ENCODE peak calls at places on chromosomes 2 and 18, in eight cellular contexts. One of them, this sample, is unnamed.

GRCh38 chr2:98359986-98360385 is 13.7 kb downstream of the CNGA3 start:
- DNase-seq in IMR-90: no peak
- DNase-seq in glutamatergic neuron: no peak
- DNase-seq in NT2/D1: no peak
- DNase-seq in astrocyte of the cerebellum: no peak
- DNase-seq in activated T-cell treated with anti-CD3 and anti-CD28 coated beads, Interleukin-2, amount 50 U/mL, for 24 hours: no peak
- DNase-seq in osteocyte: no peak
- DNase-seq in H4: no peak
- DNase-seq in this sample: no peak

GRCh38 chr2:65395621-65396347 is 36.6 kb downstream of the SPRED2 start:
- DNase-seq in NT2/D1: no peak
- DNase-seq in H4: no peak
- DNase-seq in IMR-90: no peak
- DNase-seq in astrocyte of the cerebellum: peak; percentile 45
- DNase-seq in activated T-cell treated with anti-CD3 and anti-CD28 coated beads, Interleukin-2, amount 50 U/mL, for 24 hours: no peak
- DNase-seq in glutamatergic neuron: no peak
- DNase-seq in osteocyte: no peak
- DNase-seq in this sample: no peak

GRCh38 chr2:120391905-120392665 is 46.1 kb downstream of the INHBB start:
- DNase-seq in osteocyte: peak; percentile 76
- DNase-seq in NT2/D1: no peak
- DNase-seq in IMR-90: no peak
- DNase-seq in activated T-cell treated with anti-CD3 and anti-CD28 coated beads, Interleukin-2, amount 50 U/mL, for 24 hours: peak; percentile 6
- DNase-seq in glutamatergic neuron: no peak
- DNase-seq in astrocyte of the cerebellum: no peak
- DNase-seq in H4: no peak
- DNase-seq in this sample: peak; percentile 36

GRCh38 chr2:238726670-238727584 is 121.0 kb upstream of the TWIST2 start:
- DNase-seq in H4: no peak
- DNase-seq in glutamatergic neuron: no peak
- DNase-seq in IMR-90: no peak
- DNase-seq in osteocyte: no peak
- DNase-seq in activated T-cell treated with anti-CD3 and anti-CD28 coated beads, Interleukin-2, amount 50 U/mL, for 24 hours: no peak
- DNase-seq in astrocyte of the cerebellum: no peak
- DNase-seq in NT2/D1: no peak
- DNase-seq in this sample: no peak

GRCh38 chr2:201452856-201453643 is 1.5 kb downstream of the STRADB start:
- DNase-seq in H4: no peak
- DNase-seq in osteocyte: no peak
- DNase-seq in glutamatergic neuron: no peak
- DNase-seq in NT2/D1: no peak
- DNase-seq in activated T-cell treated with anti-CD3 and anti-CD28 coated beads, Interleukin-2, amount 50 U/mL, for 24 hours: no peak
- DNase-seq in astrocyte of the cerebellum: no peak
- DNase-seq in IMR-90: no peak
- DNase-seq in this sample: no peak

GRCh38 chr2:219522111-219523030 is 8.1 kb downstream of the ASIC4 start:
- DNase-seq in activated T-cell treated with anti-CD3 and anti-CD28 coated beads, Interleukin-2, amount 50 U/mL, for 24 hours: no peak
- DNase-seq in osteocyte: no peak
- DNase-seq in H4: peak; percentile 34
- DNase-seq in astrocyte of the cerebellum: no peak
- DNase-seq in IMR-90: peak; percentile 64
- DNase-seq in glutamatergic neuron: peak; percentile 79
- DNase-seq in NT2/D1: no peak
- DNase-seq in this sample: peak; percentile 87

GRCh38 chr2:74186038-74186437 is 7.4 kb upstream of the MOB1A start:
- DNase-seq in osteocyte: peak; percentile 62
- DNase-seq in glutamatergic neuron: no peak
- DNase-seq in activated T-cell treated with anti-CD3 and anti-CD28 coated beads, Interleukin-2, amount 50 U/mL, for 24 hours: peak; percentile 40
- DNase-seq in NT2/D1: no peak
- DNase-seq in IMR-90: no peak
- DNase-seq in astrocyte of the cerebellum: no peak
- DNase-seq in H4: no peak
- DNase-seq in this sample: no peak

GRCh38 chr2:144504191-144504590 is 15.7 kb downstream of the ZEB2 start:
- DNase-seq in osteocyte: no peak
- DNase-seq in astrocyte of the cerebellum: no peak
- DNase-seq in H4: no peak
- DNase-seq in glutamatergic neuron: no peak
- DNase-seq in activated T-cell treated with anti-CD3 and anti-CD28 coated beads, Interleukin-2, amount 50 U/mL, for 24 hours: no peak
- DNase-seq in IMR-90: no peak
- DNase-seq in NT2/D1: no peak
- DNase-seq in this sample: no peak

GRCh38 chr2:28617502-28618184 is 121.8 kb downstream of the PLB1 start:
- DNase-seq in osteocyte: no peak
- DNase-seq in glutamatergic neuron: no peak
- DNase-seq in activated T-cell treated with anti-CD3 and anti-CD28 coated beads, Interleukin-2, amount 50 U/mL, for 24 hours: no peak
- DNase-seq in H4: no peak
- DNase-seq in NT2/D1: no peak
- DNase-seq in IMR-90: no peak
- DNase-seq in astrocyte of the cerebellum: no peak
- DNase-seq in this sample: no peak

GRCh38 chr18:49795612-49796552 is 17.5 kb downstream of the ACAA2 start:
- DNase-seq in astrocyte of the cerebellum: no peak
- DNase-seq in IMR-90: peak; percentile 27
- DNase-seq in H4: no peak
- DNase-seq in osteocyte: no peak
- DNase-seq in activated T-cell treated with anti-CD3 and anti-CD28 coated beads, Interleukin-2, amount 50 U/mL, for 24 hours: no peak
- DNase-seq in NT2/D1: no peak
- DNase-seq in glutamatergic neuron: no peak
- DNase-seq in this sample: no peak

GRCh38 chr2:215367647-215368492 is 56.0 kb downstream of the ATIC start:
- DNase-seq in glutamatergic neuron: no peak
- DNase-seq in IMR-90: peak; percentile 93
- DNase-seq in NT2/D1: no peak
- DNase-seq in activated T-cell treated with anti-CD3 and anti-CD28 coated beads, Interleukin-2, amount 50 U/mL, for 24 hours: no peak
- DNase-seq in astrocyte of the cerebellum: peak; percentile 26
- DNase-seq in H4: no peak
- DNase-seq in osteocyte: no peak
- DNase-seq in this sample: no peak

GRCh38 chr18:48297139-48297538 is 112.0 kb downstream of the ZBTB7C start:
- DNase-seq in glutamatergic neuron: no peak
- DNase-seq in osteocyte: no peak
- DNase-seq in NT2/D1: no peak
- DNase-seq in activated T-cell treated with anti-CD3 and anti-CD28 coated beads, Interleukin-2, amount 50 U/mL, for 24 hours: no peak
- DNase-seq in H4: no peak
- DNase-seq in IMR-90: no peak
- DNase-seq in astrocyte of the cerebellum: no peak
- DNase-seq in this sample: no peak

GRCh38 chr2:110815938-110816337 is 83.6 kb downstream of the ACOXL start:
- DNase-seq in H4: no peak
- DNase-seq in osteocyte: no peak
- DNase-seq in IMR-90: no peak
- DNase-seq in NT2/D1: no peak
- DNase-seq in astrocyte of the cerebellum: no peak
- DNase-seq in glutamatergic neuron: no peak
- DNase-seq in activated T-cell treated with anti-CD3 and anti-CD28 coated beads, Interleukin-2, amount 50 U/mL, for 24 hours: no peak
- DNase-seq in this sample: no peak

GRCh38 chr2:128979182-128979581 is 660.5 kb upstream of the HS6ST1 start:
- DNase-seq in activated T-cell treated with anti-CD3 and anti-CD28 coated beads, Interleukin-2, amount 50 U/mL, for 24 hours: no peak
- DNase-seq in H4: no peak
- DNase-seq in NT2/D1: no peak
- DNase-seq in IMR-90: no peak
- DNase-seq in glutamatergic neuron: no peak
- DNase-seq in astrocyte of the cerebellum: no peak
- DNase-seq in osteocyte: no peak
- DNase-seq in this sample: no peak

GRCh38 chr2:43462866-43463641 is 132.8 kb downstream of the THADA start:
- DNase-seq in glutamatergic neuron: no peak
- DNase-seq in astrocyte of the cerebellum: no peak
- DNase-seq in IMR-90: no peak
- DNase-seq in osteocyte: no peak
- DNase-seq in H4: no peak
- DNase-seq in activated T-cell treated with anti-CD3 and anti-CD28 coated beads, Interleukin-2, amount 50 U/mL, for 24 hours: no peak
- DNase-seq in NT2/D1: no peak
- DNase-seq in this sample: no peak

GRCh38 chr2:79716266-79716665 is 203.4 kb downstream of the CTNNA2 start:
- DNase-seq in glutamatergic neuron: peak; percentile 21
- DNase-seq in IMR-90: no peak
- DNase-seq in H4: no peak
- DNase-seq in osteocyte: no peak
- DNase-seq in astrocyte of the cerebellum: no peak
- DNase-seq in activated T-cell treated with anti-CD3 and anti-CD28 coated beads, Interleukin-2, amount 50 U/mL, for 24 hours: no peak
- DNase-seq in NT2/D1: peak; percentile 9
- DNase-seq in this sample: no peak

GRCh38 chr2:135585586-135585985 is 54.3 kb downstream of the R3HDM1 start:
- DNase-seq in glutamatergic neuron: no peak
- DNase-seq in H4: no peak
- DNase-seq in activated T-cell treated with anti-CD3 and anti-CD28 coated beads, Interleukin-2, amount 50 U/mL, for 24 hours: no peak
- DNase-seq in IMR-90: peak; percentile 26
- DNase-seq in NT2/D1: no peak
- DNase-seq in osteocyte: no peak
- DNase-seq in astrocyte of the cerebellum: no peak
- DNase-seq in this sample: no peak

GRCh38 chr2:64474200-64474630 is 20.3 kb downstream of the LGALSL start:
- DNase-seq in osteocyte: no peak
- DNase-seq in H4: no peak
- DNase-seq in IMR-90: no peak
- DNase-seq in activated T-cell treated with anti-CD3 and anti-CD28 coated beads, Interleukin-2, amount 50 U/mL, for 24 hours: no peak
- DNase-seq in NT2/D1: no peak
- DNase-seq in astrocyte of the cerebellum: no peak
- DNase-seq in glutamatergic neuron: no peak
- DNase-seq in this sample: no peak

GRCh38 chr2:53356291-53356905 is 411.2 kb upstream of the CHAC2 start:
- DNase-seq in astrocyte of the cerebellum: no peak
- DNase-seq in IMR-90: no peak
- DNase-seq in osteocyte: no peak
- DNase-seq in activated T-cell treated with anti-CD3 and anti-CD28 coated beads, Interleukin-2, amount 50 U/mL, for 24 hours: no peak
- DNase-seq in NT2/D1: no peak
- DNase-seq in glutamatergic neuron: no peak
- DNase-seq in H4: no peak
- DNase-seq in this sample: no peak

GRCh38 chr2:95329891-95330822 is 33.0 kb downstream of the KCNIP3 start:
- DNase-seq in osteocyte: no peak
- DNase-seq in NT2/D1: no peak
- DNase-seq in H4: peak; percentile 32
- DNase-seq in glutamatergic neuron: no peak
- DNase-seq in astrocyte of the cerebellum: no peak
- DNase-seq in activated T-cell treated with anti-CD3 and anti-CD28 coated beads, Interleukin-2, amount 50 U/mL, for 24 hours: no peak
- DNase-seq in IMR-90: no peak
- DNase-seq in this sample: no peak

This sample was measured in ecto neural progenitor cell.